ENCODE peak calls at places on chromosomes 1 and 21, in four cellular contexts. R is adrenal gland, P is right lobe of liver, X is breast epithelium. H is an unnamed sample.

GRCh38 chr1:33943978-33944377 is 80.1 kb downstream of the HMGB4 start:
- DNase-seq in X (no peak), R (peak; percentile 29), P (no peak), H (no peak)

GRCh38 chr1:200342511-200343400 is 67.1 kb downstream of the ZNF281 start:
- DNase-seq in X (no peak), P (no peak), R (no peak), H (no peak)

GRCh38 chr1:173301507-173301906 is 94.4 kb upstream of the TNFSF4 start:
- DNase-seq in R (no peak), X (no peak), P (no peak), H (no peak)

GRCh38 chr1:185108324-185108723 is 48.4 kb downstream of the TRMT1L start:
- DNase-seq in P (no peak), R (no peak), X (no peak), H (no peak)

GRCh38 chr1:29801003-29801402 is 564.7 kb downstream of the PTPRU start:
- DNase-seq in P (no peak), R (no peak), X (no peak), H (no peak)

GRCh38 chr1:221723018-221723917 is 18.6 kb downstream of the DUSP10 start:
- DNase-seq in R (no peak), P (no peak), X (no peak), H (no peak)

GRCh38 chr1:32702599-32703478 is at the start of gene SYNC:
- DNase-seq in X (no peak), P (no peak), R (peak; percentile 58), H (peak; percentile 38)

GRCh38 chr21:41604583-41605041 is 96.7 kb upstream of the TMPRSS2 start:
- DNase-seq in R (no peak), P (no peak), X (no peak), H (no peak)

GRCh38 chr1:47175227-47175934 is 14.5 kb downstream of the PDZK1IP1 start:
- DNase-seq in R (peak; percentile 67), P (no peak), X (no peak), H (no peak)

GRCh38 chr1:100721502-100722205 is 2.1 kb downstream of the VCAM1 start:
- DNase-seq in X (no peak), P (peak; percentile 45), R (peak; percentile 64), H (no peak)

GRCh38 chr1:101128211-101128727 is 102.7 kb upstream of the DPH5 start:
- DNase-seq in P (no peak), X (no peak), R (no peak), H (no peak)

GRCh38 chr1:56525463-56526155 is 53.8 kb downstream of the PLPP3 start:
- DNase-seq in P (no peak), R (peak; percentile 47), X (no peak), H (no peak)

GRCh38 chr1:170537798-170538503 is 6.0 kb downstream of the GORAB start:
- DNase-seq in X (no peak), P (no peak), R (no peak), H (no peak)

GRCh38 chr1:110011527-110012041 is 22.8 kb upstream of the STRIP1 start:
- DNase-seq in X (no peak), P (no peak), R (peak; percentile 56), H (no peak)

GRCh38 chr1:25906644-25907300 is 553 bp upstream of the STMN1 start:
- DNase-seq in R (no peak), P (no peak), X (no peak), H (no peak)

GRCh38 chr1:231130509-231130908 is 31.3 kb upstream of the TRIM67 start:
- DNase-seq in P (no peak), X (no peak), R (no peak), H (no peak)

GRCh38 chr1:107058245-107059032 is 2.0 kb downstream of the PRMT6 start:
- DNase-seq in R (no peak), P (no peak), X (no peak), H (no peak)

GRCh38 chr1:47646676-47647075 is 208.8 kb downstream of the FOXD2 start:
- DNase-seq in P (no peak), X (no peak), R (no peak), H (no peak)

GRCh38 chr1:172678990-172679772 is 20.3 kb downstream of the FASLG start:
- DNase-seq in P (no peak), R (no peak), X (no peak), H (no peak)

GRCh38 chr1:236024655-236025054 is 40.2 kb downstream of the NID1 start:
- DNase-seq in P (no peak), R (no peak), X (no peak), H (no peak)

GRCh38 chr1:101261629-101262028 is 24.8 kb downstream of the S1PR1 start:
- DNase-seq in R (peak; percentile 24), P (no peak), X (no peak), H (no peak)

GRCh38 chr1:167798951-167799350 is 77.2 kb downstream of the MPZL1 start:
- DNase-seq in R (no peak), X (no peak), P (no peak), H (no peak)

GRCh38 chr1:95029532-95029931 is 43.2 kb downstream of the ALG14 start:
- DNase-seq in P (no peak), X (no peak), R (no peak), H (no peak)

GRCh38 chr1:87137342-87137739 is 191.3 kb upstream of the LMO4 start:
- DNase-seq in R (no peak), P (no peak), X (no peak), H (no peak)

GRCh38 chr21:42566524-42567180 is 53.0 kb downstream of the SLC37A1 start:
- DNase-seq in X (peak; percentile 37), P (peak; percentile 40), R (no peak), H (no peak)

GRCh38 chr1:200971955-200972711 is 51.4 kb downstream of the KIF21B start:
- DNase-seq in X (no peak), R (peak; percentile 65), P (peak; percentile 68), H (no peak)

GRCh38 chr1:219659005-219659632 is 46.2 kb upstream of the ZC3H11B start:
- DNase-seq in X (no peak), R (no peak), P (no peak), H (no peak)

GRCh38 chr1:29520571-29521437 is 284.5 kb downstream of the PTPRU start:
- DNase-seq in P (peak; percentile 33), R (no peak), X (peak; percentile 43), H (no peak)

GRCh38 chr1:44300882-44301281 is 54.2 kb downstream of the ERI3 start:
- DNase-seq in X (no peak), P (no peak), R (no peak), H (no peak)

GRCh38 chr1:76425104-76425842 is 350.7 kb downstream of the ST6GALNAC3 start:
- DNase-seq in R (no peak), X (no peak), P (no peak), H (no peak)
- H3K4me3 ChIP-seq in R (no peak overlapping the region), X (no peak overlapping the region), P (no peak overlapping the region), H (peak overlapping the region; percentile 50)

GRCh38 chr1:234507089-234507488 is 28.1 kb upstream of the TARBP1 start:
- DNase-seq in X (no peak), P (no peak), R (no peak), H (no peak)
- TF ChIP-seq CTCF in X (no peak), P (no peak), R (no peak), H (no peak)

GRCh38 chr21:21929228-21929627 is 931.0 kb downstream of the NCAM2 start:
- DNase-seq in X (no peak), P (no peak), R (no peak), H (no peak)
- H3K36me3 ChIP-seq in X (no peaks in the 10 kb centered on the region), P (no peaks in the 10 kb centered on the region), R (no peaks in the 10 kb centered on the region), H (no peaks in the 10 kb centered on the region)

GRCh38 chr1:203751051-203751450 is 13.9 kb upstream of the LAX1 start:
- DNase-seq in R (no peak), X (no peak), P (no peak), H (no peak)

GRCh38 chr1:203754455-203754864 is 10.5 kb upstream of the LAX1 start:
- DNase-seq in X (no peak), R (no peak), P (no peak), H (no peak)
- H3K4me3 ChIP-seq in X (no peak overlapping the region), R (no peak overlapping the region), P (no peak overlapping the region), H (no peak overlapping the region)

DNA sequence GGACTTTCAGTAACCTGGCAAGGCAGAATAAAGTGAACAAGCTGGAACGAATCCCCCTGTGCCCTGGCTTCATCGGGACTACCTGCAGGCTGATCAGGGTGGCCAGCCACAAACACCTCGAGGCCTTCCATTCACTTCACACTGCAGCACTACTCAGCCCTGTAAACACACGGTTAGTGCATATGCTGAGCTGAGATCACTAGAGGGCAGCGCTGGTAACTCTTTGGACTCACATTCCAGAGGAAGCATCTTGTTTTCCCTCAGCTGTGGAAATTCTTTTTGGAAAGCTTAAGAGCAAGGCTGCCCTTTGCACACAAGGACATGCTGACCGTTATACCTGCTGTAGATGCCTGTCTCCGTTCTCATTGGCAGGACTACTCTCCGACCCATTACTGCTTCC is 32.1 kb downstream of the PCSK9 start:
- DNase-seq in X (no peak), R (peak; percentile 39), P (peak; percentile 51), H (no peak)
- TF ChIP-seq CTCF in X (no peak), R (no peak), P (peak; percentile 29), H (no peak)

GRCh38 chr1:20603473-20604464 is 14.9 kb downstream of the CDA start:
- DNase-seq in X (no peak), R (no peak), P (no peak), H (no peak)

GRCh38 chr1:20601123-20601825 is 12.4 kb downstream of the CDA start:
- DNase-seq in P (no peak), X (no peak), R (no peak), H (no peak)

GRCh38 chr1:20600156-20600555 is 11.3 kb downstream of the CDA start:
- DNase-seq in R (no peak), P (no peak), X (no peak), H (no peak)

GRCh38 chr1:20604678-20605077 is 15.8 kb downstream of the CDA start:
- DNase-seq in R (no peak), P (peak; percentile 70), X (no peak), H (no peak)

DNA sequence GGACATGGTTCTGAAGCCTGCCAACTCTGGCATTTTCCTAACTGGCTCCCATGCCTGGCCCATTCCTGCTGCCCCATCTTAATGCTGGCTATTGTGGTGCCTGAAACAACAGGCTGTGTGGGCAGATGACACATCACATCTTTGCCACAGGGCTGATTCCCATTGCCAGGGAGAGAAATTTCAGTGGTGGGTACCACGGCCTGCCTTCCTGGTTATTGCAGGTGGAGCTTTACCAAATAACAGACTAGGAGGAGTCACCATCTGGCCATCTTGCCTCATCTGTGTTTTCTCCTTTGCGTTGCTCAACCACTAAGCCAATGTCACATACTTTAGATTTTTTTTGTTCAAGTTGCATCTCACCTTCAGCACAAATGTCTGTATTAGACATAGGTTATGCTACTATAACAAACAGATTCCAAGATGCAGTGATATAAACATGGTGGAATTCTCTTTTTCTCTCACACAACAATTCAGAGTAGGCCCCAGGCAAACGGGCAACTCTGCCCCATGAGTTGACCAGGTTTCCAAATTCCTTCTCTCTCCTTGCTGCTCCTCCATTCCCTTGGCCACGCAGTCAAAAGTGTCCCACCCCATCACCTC is 14.1 kb downstream of the CDA start:
- DNase-seq in R (no peak), P (no peak), X (no peak), H (no peak)
- H3K36me3 ChIP-seq in R (no peaks in the 10 kb centered on the region), P (no peaks in the 10 kb centered on the region), X (no peaks in the 10 kb centered on the region), H (no peaks in the 10 kb centered on the region)

H was measured in thoracic aorta.